ENCODE peak calls at places on chromosomes 16 and 17, in six cellular contexts. C is HFF-Myc, B is A549, I is heart right ventricle, P is fibroblast of the aortic adventitia, O is IMR-90. Z is an unnamed sample.

GRCh38 chr17:13385481-13385907 is 216.2 kb downstream of the HS3ST3A1 start:
- DNase-seq in C (no peak), B (peak), I (no peak), P (no peak), O (peak), Z (peak)

GRCh38 chr16:65624246-65624645 is 502.4 kb upstream of the CDH11 start:
- DNase-seq in C (no peak), B (no peak), I (no peak), P (no peak), O (no peak), Z (no peak)

GRCh38 chr16:49867234-49867633 is 11.3 kb upstream of the ZNF423 start:
- DNase-seq in C (no peak), B (no peak), I (no peak), P (no peak), O (no peak), Z (no peak)

GRCh38 chr17:77496831-77497577 is 356.2 kb downstream of the SEC14L1 start:
- DNase-seq in C (no peak), B (no peak), I (no peak), P (no peak), O (no peak), Z (no peak)

GRCh38 chr16:75494184-75494583 is 1.1 kb downstream of the CHST6 start:
- DNase-seq in C (no peak), B (no peak), I (no peak), P (no peak), O (no peak), Z (no peak)

GRCh38 chr16:79064259-79064658 is 536.3 kb downstream of the MAF start:
- DNase-seq in C (no peak), B (no peak), I (no peak), P (no peak), O (no peak), Z (no peak)

GRCh38 chr17:47917581-47917980 is 21.5 kb downstream of the SP2 start:
- DNase-seq in C (no peak), B (no peak), I (no peak), P (peak), O (no peak), Z (no peak)

GRCh38 chr17:29430275-29430674 is 40.1 kb downstream of the TAOK1 start:
- DNase-seq in C (no peak), B (no peak), I (no peak), P (no peak), O (no peak), Z (no peak)

GRCh38 chr16:12120331-12120981 is 143.9 kb downstream of the SNX29 start:
- DNase-seq in C (no peak), B (no peak), I (peak), P (peak), O (peak), Z (no peak)

GRCh38 chr17:74728033-74728701 is 8.9 kb upstream of the RAB37 start:
- DNase-seq in C (no peak), B (no peak), I (no peak), P (no peak), O (no peak), Z (no peak)

GRCh38 chr17:20981046-20981920 is 61.5 kb downstream of the USP22 start:
- DNase-seq in C (no peak), B (no peak), I (no peak), P (no peak), O (no peak), Z (no peak)

GRCh38 chr17:17175917-17176316 is 30.2 kb downstream of the PLD6 start:
- DNase-seq in C (no peak), B (no peak), I (no peak), P (no peak), O (no peak), Z (no peak)

GRCh38 chr17:72576289-72576759 is 455.5 kb downstream of the SOX9 start:
- DNase-seq in C (no peak), B (no peak), I (no peak), P (no peak), O (no peak), Z (no peak)

GRCh38 chr16:3999479-3999868 is 116.8 kb downstream of the ADCY9 start:
- DNase-seq in C (peak), B (peak), I (peak), P (peak), O (peak), Z (no peak)

GRCh38 chr16:28012031-28012445 is 51.5 kb downstream of the GSG1L start:
- DNase-seq in C (peak), B (no peak), I (no peak), P (no peak), O (peak), Z (no peak)

GRCh38 chr17:37826497-37827115 is 81.7 kb upstream of the HNF1B start:
- DNase-seq in C (no peak), B (no peak), I (no peak), P (no peak), O (no peak), Z (no peak)

GRCh38 chr17:58330544-58330996 is 2.0 kb upstream of the TSPOAP1 start:
- DNase-seq in C (no peak), B (no peak), I (no peak), P (no peak), O (no peak), Z (no peak)

GRCh38 chr17:21289902-21290571 is 5.5 kb downstream of the MAP2K3 start:
- DNase-seq in C (no peak), B (no peak), I (peak), P (peak), O (no peak), Z (no peak)

GRCh38 chr17:2050871-2051387 is 4.0 kb upstream of the HIC1 start:
- DNase-seq in C (no peak), B (peak), I (no peak), P (no peak), O (peak), Z (no peak)

GRCh38 chr17:72591500-72592241 is 470.9 kb downstream of the SOX9 start:
- DNase-seq in C (no peak), B (no peak), I (no peak), P (peak), O (no peak), Z (no peak)

DNA sequence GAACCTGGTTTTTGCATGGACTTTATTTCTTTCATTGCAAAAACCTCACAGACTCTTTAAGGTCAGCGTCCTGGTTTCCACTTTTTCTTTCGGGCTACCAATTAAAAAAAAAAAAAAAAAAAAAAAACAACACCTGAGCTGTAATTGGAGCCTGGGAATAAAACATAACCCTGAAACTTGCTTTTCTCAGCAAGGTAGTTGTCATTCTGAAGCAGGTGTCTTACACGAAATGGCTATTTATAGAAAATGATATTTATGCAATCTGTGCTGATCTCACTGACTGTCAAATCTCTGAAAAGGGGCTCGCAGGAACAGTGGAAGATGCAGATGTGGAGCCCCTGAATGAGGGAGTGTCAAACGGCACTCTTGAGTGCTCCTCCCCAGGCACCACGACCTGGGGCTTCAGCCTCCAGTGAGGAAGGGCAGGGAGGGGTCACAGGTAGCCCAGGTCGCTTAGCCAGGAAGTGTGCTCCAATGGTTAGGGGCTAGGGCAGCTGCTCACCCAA is 10.4 kb upstream of the COTL1 start:
- DNase-seq in C (no peak), B (no peak), I (no peak), P (no peak), O (no peak), Z (no peak)
- H3K4me3 ChIP-seq in C (no peak), B (no peak), I (no peak), P (no peak), O (no peak), Z (no peak)

GRCh38 chr16:66636199-66636598 is 31.7 kb downstream of the CMTM3 start:
- DNase-seq in C (no peak), B (no peak), I (no peak), P (no peak), O (no peak), Z (no peak)

GRCh38 chr16:66634527-66635196 is 30.2 kb downstream of the CMTM3 start:
- DNase-seq in C (no peak), B (no peak), I (no peak), P (no peak), O (no peak), Z (no peak)

GRCh38 chr16:66639091-66639885 is 34.8 kb downstream of the CMTM3 start:
- DNase-seq in C (no peak), B (no peak), I (no peak), P (peak), O (no peak), Z (peak)

GRCh38 chr16:66637806-66638205 is 33.3 kb downstream of the CMTM3 start:
- DNase-seq in C (no peak), B (no peak), I (no peak), P (no peak), O (no peak), Z (no peak)

DNA sequence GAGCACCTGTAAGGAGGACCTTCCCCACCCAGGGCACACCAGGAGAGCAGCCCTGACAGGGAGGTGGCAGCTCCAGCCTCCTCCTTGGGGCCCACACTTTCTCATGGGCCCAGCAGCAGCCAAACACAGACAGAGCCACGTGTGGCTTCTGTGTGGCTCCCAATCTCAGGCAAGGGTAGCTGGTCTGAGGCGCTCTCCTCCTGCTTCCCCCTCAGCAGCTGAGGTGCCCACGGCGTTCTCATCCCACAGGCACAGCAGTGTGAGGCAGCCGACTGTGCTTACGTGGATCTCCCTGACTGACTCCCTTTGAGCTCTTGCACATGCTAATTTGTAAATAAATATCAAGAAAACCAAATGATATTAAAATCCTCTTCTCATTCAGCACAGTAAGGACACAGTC is 30.9 kb downstream of the CMTM3 start:
- DNase-seq in C (no peak), B (no peak), I (no peak), P (no peak), O (no peak), Z (no peak)
- H3K4me3 ChIP-seq in C (no peak), B (no peak), I (no peak), P (no peak), O (no peak), Z (no peak)

GRCh38 chr17:80262775-80263244 is 2.2 kb downstream of the RNF213 start:
- DNase-seq in C (no peak), B (no peak), I (no peak), P (no peak), O (no peak), Z (no peak)

GRCh38 chr17:80261159-80261894 is 675 bp downstream of the RNF213 start:
- DNase-seq in C (peak), B (peak), I (peak), P (peak), O (peak), Z (peak)

GRCh38 chr17:80263253-80264047 is 2.8 kb downstream of the RNF213 start:
- DNase-seq in C (peak), B (peak), I (peak), P (peak), O (peak), Z (peak)

GRCh38 chr17:80261895-80262279 is 1.2 kb downstream of the RNF213 start:
- DNase-seq in C (no peak), B (no peak), I (no peak), P (no peak), O (no peak), Z (no peak)

GRCh38 chr17:80262291-80262690 is 1.6 kb downstream of the RNF213 start:
- DNase-seq in C (no peak), B (no peak), I (no peak), P (no peak), O (no peak), Z (no peak)
- H3K4me3 ChIP-seq in C (peak), B (peak), I (peak), P (peak), O (no peak), Z (no peak)

GRCh38 chr17:31509805-31510177 is 118.3 kb downstream of the RAB11FIP4 start:
- DNase-seq in C (no peak), B (no peak), I (no peak), P (no peak), O (no peak), Z (no peak)
- H3K4me3 ChIP-seq in C (no peak), B (no peak), I (no peak), P (no peak), O (no peak), Z (no peak)

GRCh38 chr16:8676160-8676547 is 1.7 kb downstream of the ABAT start:
- DNase-seq in C (no peak), B (no peak), I (no peak), P (no peak), O (no peak), Z (no peak)

GRCh38 chr16:8673611-8674412 is 605 bp upstream of the ABAT start:
- DNase-seq in C (no peak), B (no peak), I (no peak), P (peak), O (no peak), Z (no peak)

GRCh38 chr16:8676737-8677375 is 2.4 kb downstream of the ABAT start:
- DNase-seq in C (no peak), B (no peak), I (no peak), P (no peak), O (no peak), Z (no peak)

GRCh38 chr16:8674413-8675022 is at the start of gene ABAT:
- DNase-seq in C (peak), B (peak), I (peak), P (peak), O (peak), Z (peak)

GRCh38 chr16:8675183-8676159 is 1.1 kb downstream of the ABAT start:
- DNase-seq in C (no peak), B (no peak), I (peak), P (no peak), O (no peak), Z (peak)
- H3K4me3 ChIP-seq in C (peak), B (peak), I (peak), P (peak), O (no peak), Z (no peak)

DNA sequence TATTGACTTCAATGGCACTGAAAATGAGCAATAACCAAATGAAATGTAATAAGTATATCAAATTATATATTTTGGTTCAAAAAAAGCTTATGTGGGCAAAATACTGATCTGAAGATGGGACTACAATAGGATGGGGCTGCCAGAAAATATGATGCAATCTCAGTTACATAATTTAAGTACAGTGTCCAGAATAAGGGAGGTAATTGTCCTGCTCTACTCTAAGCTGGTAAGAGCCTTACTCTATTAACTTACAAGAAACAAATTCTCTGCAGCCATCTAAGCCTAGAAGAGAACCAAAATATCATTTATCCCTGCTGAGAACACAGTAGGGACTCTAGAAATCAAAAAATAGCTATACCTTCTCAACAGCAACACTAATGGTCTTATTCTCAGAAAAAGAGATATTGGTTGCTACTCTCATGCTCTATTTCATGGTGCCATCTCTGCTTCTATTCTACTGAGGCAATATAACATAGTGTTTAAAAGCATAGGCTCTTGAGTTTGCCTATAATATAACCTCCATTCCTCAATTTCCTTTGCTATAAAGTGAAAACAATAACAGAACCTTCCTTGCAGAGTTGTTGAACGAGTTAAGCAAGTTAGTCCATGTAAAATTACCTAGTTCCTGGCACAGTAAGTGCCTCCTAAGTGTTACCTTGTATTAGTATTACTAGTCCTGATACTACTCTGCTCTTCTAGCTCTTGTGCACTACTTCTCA is 19.9 kb downstream of the NQO1 start:
- DNase-seq in C (no peak), B (no peak), I (no peak), P (peak), O (no peak), Z (peak)
- H3K4me3 ChIP-seq in C (no peak), B (no peak), I (no peak), P (no peak), O (no peak), Z (no peak)

GRCh38 chr17:19574956-19575355 is 41.3 kb downstream of the SLC47A1 start:
- DNase-seq in C (no peak), B (no peak), I (no peak), P (no peak), O (no peak), Z (no peak)

GRCh38 chr17:19578545-19578944 is 44.9 kb downstream of the SLC47A1 start:
- DNase-seq in C (no peak), B (peak), I (no peak), P (peak), O (no peak), Z (peak)

GRCh38 chr17:19579192-19579668 is 45.6 kb downstream of the SLC47A1 start:
- DNase-seq in C (no peak), B (no peak), I (no peak), P (no peak), O (no peak), Z (no peak)

GRCh38 chr17:19583871-19584270 is 50.2 kb downstream of the SLC47A1 start:
- DNase-seq in C (no peak), B (no peak), I (no peak), P (no peak), O (no peak), Z (no peak)

DNA sequence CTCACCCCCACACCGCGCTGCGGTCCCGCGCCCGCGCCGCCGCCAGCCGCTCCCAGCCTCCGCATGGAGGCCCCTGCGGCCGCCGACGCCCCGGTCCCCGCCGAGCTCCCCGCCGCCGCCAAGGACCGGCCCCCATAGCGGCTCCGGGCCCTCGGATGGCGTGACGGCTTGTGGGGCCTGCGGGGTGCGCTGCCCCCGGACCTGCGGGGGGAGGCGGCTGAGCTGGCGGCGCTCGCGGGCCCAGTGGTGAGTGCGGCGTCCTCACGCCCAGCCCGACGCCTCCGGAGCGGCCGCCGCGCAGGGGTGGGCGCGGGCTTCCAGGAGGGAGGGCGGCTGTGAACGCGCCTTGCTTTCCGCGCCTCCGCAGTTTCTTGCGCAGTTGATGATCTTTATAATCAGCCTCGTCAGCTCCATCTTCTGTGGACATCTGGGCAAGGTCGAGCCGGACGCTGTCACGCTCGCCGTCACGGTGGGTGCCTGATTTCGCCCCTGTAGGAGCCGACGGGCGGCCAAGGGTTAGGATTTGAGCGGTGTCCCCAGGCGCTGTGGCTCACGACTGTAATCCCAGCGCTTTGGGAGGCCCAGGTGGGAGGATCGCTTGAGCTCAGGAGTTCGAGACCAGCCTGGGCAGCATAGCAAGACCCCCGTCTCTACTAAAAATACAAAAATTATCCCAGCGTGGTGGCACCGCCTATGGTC is 46.4 kb downstream of the SLC47A1 start:
- DNase-seq in C (no peak), B (no peak), I (no peak), P (no peak), O (no peak), Z (no peak)
- H3K4me3 ChIP-seq in C (peak), B (no peak), I (peak), P (peak), O (no peak), Z (peak)

DNA sequence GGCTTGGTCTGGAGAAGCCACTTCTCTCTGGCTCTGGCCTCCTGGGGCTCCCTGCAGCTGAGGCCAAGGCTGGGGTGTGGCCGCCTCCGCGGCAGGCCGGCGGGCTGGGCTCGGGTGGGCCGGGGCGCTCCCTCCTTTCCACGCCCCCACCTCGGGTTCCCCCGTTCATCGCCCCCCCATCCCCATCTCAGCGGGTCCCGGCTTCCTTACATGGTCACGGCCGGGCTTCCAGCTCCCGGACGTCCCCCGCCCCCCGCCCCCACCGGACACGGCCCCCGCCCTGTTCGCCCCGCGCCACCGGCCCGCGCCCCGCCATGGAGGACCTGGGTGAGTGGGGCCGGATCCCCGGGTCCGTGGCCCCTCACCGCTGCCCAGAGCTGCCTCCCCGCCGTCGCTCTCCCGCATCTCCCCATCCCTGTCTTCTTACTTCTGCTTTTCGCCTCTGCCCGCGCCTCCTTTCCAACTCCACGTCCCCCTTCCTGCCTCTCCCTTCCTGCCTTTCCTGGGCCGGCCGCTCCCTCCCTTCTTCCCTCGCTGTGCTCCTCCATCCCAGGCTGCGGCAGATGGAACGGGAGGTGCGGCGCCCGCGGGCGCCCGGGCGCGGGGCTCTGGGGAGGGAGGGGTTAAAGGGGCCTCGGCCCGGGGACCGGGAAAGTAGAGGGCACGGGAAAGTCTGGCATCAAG is at the start of gene TGFB1I1:
- DNase-seq in C (no peak), B (peak), I (peak), P (peak), O (peak), Z (peak)
- H3K4me3 ChIP-seq in C (peak), B (peak), I (peak), P (peak), O (peak), Z (peak)

Z was measured in bronchial epithelial cell.